ENCODE peak calls at places on chromosomes 12 and 14, in four cellular contexts. Z is fibroblast of lung; P is CD8-positive, alpha-beta T cell; L is left ventricle myocardium inferior. Y is an unnamed sample. For H3K4me1, the result is how much of the 10 kb centered on the place peaks cover.

GRCh38 chr12:39390752-39391151 is 52.2 kb downstream of the KIF21A start:
- DNase-seq in L (no peak), P (no peak), Z (no peak), Y (no peak)

GRCh38 chr12:47408171-47408871 is 297.5 kb downstream of the RPAP3 start:
- DNase-seq in P (no peak), Z (no peak), L (no peak), Y (peak)

GRCh38 chr14:41609704-41610183 is 3.1 kb downstream of the LRFN5 start:
- DNase-seq in L (peak), Z (peak), P (no peak), Y (no peak)

GRCh38 chr12:125092872-125093680 is 27.8 kb downstream of the AACS start:
- DNase-seq in L (peak), P (no peak), Z (peak), Y (no peak)

GRCh38 chr14:64549805-64550538 is at the start of gene PPP1R36:
- DNase-seq in Z (peak), P (no peak), L (peak), Y (peak)

GRCh38 chr14:54730156-54730961 is 163.4 kb downstream of the SAMD4A start:
- DNase-seq in L (no peak), Z (peak), P (no peak), Y (no peak)

GRCh38 chr12:86052921-86053320 is 178.8 kb downstream of the NTS start:
- DNase-seq in P (no peak), L (no peak), Z (no peak), Y (no peak)

GRCh38 chr12:27064397-27065342 is 17.7 kb downstream of the C12orf71 start:
- DNase-seq in L (no peak), Z (peak), P (no peak), Y (no peak)

GRCh38 chr12:32052300-32052691 is 54.4 kb upstream of the BICD1 start:
- DNase-seq in L (no peak), Z (no peak), P (no peak), Y (no peak)

GRCh38 chr12:1533602-1534304 is 60.6 kb downstream of the FBXL14 start:
- DNase-seq in Z (peak), L (no peak), P (no peak), Y (peak)

GRCh38 chr12:14993537-14994266 is 20.9 kb downstream of the PDE6H start:
- DNase-seq in Z (peak), L (no peak), P (no peak), Y (no peak)

GRCh38 chr14:56660677-56661389 is 81.2 kb downstream of the TMEM260 start:
- DNase-seq in P (no peak), L (no peak), Z (no peak), Y (no peak)

GRCh38 chr12:16854465-16854864 is 248.5 kb upstream of the LMO3 start:
- DNase-seq in Z (no peak), P (no peak), L (no peak), Y (no peak)

GRCh38 chr12:22043943-22044342 is 2.1 kb upstream of the CMAS start:
- DNase-seq in Z (no peak), L (no peak), P (no peak), Y (no peak)

GRCh38 chr12:613996-614726 is 49.1 kb downstream of the NINJ2 start:
- DNase-seq in L (peak), P (no peak), Z (peak), Y (peak)

GRCh38 chr14:94904636-94905035 is 134.7 kb upstream of the GSC start:
- DNase-seq in Z (peak), P (no peak), L (no peak), Y (no peak)
- H3K4me3 ChIP-seq in Z (no peak), P (no peak), L (no peak), Y (no peak)

GRCh38 chr12:95182868-95183415 is 34.3 kb downstream of the FGD6 start:
- DNase-seq in P (no peak), Z (peak), L (no peak), Y (no peak)

GRCh38 chr12:95181103-95181502 is 36.2 kb downstream of the FGD6 start:
- DNase-seq in Z (no peak), L (no peak), P (no peak), Y (no peak)

GRCh38 chr12:95185834-95186233 is 31.4 kb downstream of the FGD6 start:
- DNase-seq in P (no peak), Z (no peak), L (no peak), Y (no peak)

GRCh38 chr12:95185096-95185495 is 32.2 kb downstream of the FGD6 start:
- DNase-seq in P (no peak), Z (no peak), L (no peak), Y (no peak)

DNA sequence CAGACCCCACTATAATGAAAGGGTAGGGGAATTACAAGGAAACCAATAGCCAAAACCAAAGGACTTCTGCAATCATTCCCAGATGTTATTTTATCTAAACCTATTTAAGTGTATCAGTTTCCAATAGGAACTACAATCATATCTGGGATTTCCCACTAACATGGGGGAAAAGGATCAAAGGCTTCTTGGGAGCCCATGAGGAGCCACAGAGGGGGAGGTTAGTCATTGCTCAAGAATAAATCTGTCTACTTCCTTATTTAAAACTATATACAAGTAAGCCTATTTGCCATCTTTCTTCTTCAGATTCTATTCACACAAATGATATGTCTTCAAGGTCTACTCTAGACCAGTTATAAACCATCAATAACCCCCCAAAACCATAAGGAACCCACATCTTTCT is 33.1 kb downstream of the FGD6 start:
- DNase-seq in P (no peak), L (no peak), Z (no peak), Y (no peak)
- H3K4me1 ChIP-seq in P (under half), L (under half), Z (under half), Y (under half)

GRCh38 chr12:107317751-107318553 is 224.6 kb upstream of the CRY1 start:
- DNase-seq in P (peak), L (peak), Z (peak), Y (peak)

GRCh38 chr12:107318554-107318803 is 225.1 kb upstream of the CRY1 start:
- DNase-seq in L (no peak), Z (no peak), P (no peak), Y (no peak)

GRCh38 chr12:107319536-107320030 is 226.2 kb upstream of the CRY1 start:
- DNase-seq in L (no peak), P (no peak), Z (peak), Y (peak)

GRCh38 chr12:107320031-107320928 is 226.9 kb upstream of the CRY1 start:
- DNase-seq in P (peak), Z (peak), L (peak), Y (peak)

GRCh38 chr12:107318804-107319535 is 225.6 kb upstream of the CRY1 start:
- DNase-seq in Z (peak), L (no peak), P (no peak), Y (peak)
- H3K4me3 ChIP-seq in Z (peak), L (peak), P (peak), Y (peak)

DNA sequence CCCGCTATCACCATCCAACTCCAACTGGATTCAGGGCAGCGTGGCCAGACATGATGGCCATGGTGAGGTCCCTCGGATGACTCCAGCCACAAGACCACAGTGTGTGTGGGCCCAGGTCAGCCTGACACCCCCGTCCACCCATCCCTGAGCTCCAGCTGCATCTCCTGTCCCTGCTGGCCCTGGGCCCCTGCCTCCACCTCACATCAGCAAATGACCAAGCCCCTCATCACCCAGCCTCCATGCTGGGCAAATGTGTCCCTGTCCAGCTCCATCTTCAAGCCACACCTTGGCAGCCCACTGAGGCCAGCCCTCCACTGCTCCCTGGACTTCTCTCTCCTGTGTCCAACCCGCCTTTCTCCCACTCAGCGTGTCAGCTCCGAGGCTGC is 3.2 kb downstream of the GPR132 start:
- DNase-seq in L (no peak), P (no peak), Z (no peak), Y (no peak)
- H3K4me1 ChIP-seq in L (half or more), P (half or more), Z (under half), Y (half or more)

GRCh38 chr12:132506328-132506727 is 16.4 kb downstream of the FBRSL1 start:
- DNase-seq in L (no peak), Z (no peak), P (no peak), Y (no peak)
- H3K4me3 ChIP-seq in L (peak), Z (no peak), P (peak), Y (no peak)

DNA sequence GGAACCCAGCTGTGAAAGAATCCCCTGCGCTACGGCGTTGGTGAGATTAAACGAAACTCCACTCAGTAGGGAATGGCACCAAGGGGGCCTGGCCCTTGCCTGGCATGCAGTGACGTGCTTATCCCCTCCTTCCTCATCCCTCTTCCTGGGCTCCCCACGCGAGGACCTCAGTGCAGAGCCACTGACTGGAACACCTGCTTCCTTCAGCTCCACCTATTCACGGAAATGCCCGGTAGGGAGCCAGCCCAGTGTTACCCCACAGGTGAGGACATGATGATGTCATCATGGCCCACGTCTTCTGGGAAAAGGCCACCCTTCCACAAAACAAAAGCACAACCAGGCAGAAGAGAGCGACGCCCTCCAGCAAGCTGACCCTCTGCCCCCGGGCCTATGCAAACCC is 42.2 kb downstream of the CCDC85C start:
- DNase-seq in Z (no peak), L (no peak), P (no peak), Y (no peak)
- H3K4me1 ChIP-seq in Z (under half), L (half or more), P (under half), Y (under half)

DNA sequence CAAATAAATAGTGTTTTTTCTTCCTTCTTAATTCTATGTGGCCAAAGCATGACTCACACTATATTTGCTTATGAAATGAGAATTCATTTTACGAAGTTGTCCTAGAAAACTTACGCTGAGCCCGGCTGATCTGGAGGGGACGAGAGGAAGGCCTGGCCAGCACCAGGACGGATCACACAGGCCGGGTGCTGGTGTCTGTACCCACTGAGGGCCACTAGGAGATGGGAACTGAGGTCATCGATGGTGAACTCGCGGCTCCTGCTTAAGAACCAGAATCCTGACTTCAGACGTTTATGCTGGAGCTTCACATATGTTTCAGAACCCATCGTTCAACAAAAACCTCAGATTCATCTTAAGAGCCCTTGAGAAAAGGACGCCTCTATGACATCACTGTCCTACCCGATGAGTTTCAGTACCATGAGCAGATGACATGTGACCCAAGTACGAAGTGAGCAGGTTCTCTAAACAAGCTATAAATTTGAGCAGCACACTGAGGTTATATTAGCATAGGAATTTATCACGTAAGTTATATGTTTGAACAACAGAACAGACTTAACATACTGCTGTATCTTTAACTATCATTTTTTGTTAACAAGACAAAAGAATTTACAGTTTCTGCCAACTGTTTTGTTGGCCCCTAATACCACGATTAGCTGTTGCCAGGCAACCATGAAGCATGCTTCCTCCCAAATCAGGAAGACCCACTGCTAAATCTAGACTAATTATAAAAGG is 111.9 kb downstream of the FOXN3 start:
- DNase-seq in L (no peak), Z (peak), P (no peak), Y (no peak)
- H3K4me3 ChIP-seq in L (no peak), Z (peak), P (no peak), Y (no peak)

GRCh38 chr14:60349663-60350365 is 100.8 kb downstream of the PPM1A start:
- DNase-seq in L (no peak), P (no peak), Z (peak), Y (no peak)
- H3K4me1 ChIP-seq in L (under half), P (under half), Z (under half), Y (under half)

DNA sequence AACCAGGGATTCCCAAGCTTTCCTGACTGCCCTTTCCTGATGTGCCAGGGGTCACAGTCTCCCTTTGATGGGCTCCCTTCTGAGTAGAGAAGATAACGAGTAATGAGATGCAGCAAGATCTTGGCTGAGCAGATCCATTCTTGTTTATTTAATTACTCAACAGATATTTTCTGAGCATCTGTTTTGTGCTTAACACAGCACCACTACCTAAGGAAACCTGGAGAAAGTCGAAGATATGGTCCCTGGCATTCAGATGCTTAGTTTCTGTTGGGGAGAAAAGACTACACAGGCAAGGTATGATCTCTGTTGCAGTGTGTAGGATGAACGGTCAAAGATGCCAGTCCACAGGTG is 3.9 kb downstream of the AJUBA start:
- DNase-seq in Z (peak), L (no peak), P (no peak), Y (no peak)
- H3K4me3 ChIP-seq in Z (no peak), L (no peak), P (no peak), Y (no peak)

Y was measured in CD4-positive, alpha-beta memory T cell.